ENCODE peak calls at places on chromosome 18, in eight cellular contexts. One of them, this sample, is unnamed.

GRCh38 chr18:6543330-6543908 is 128.7 kb upstream of the L3MBTL4 start:
- DNase-seq in tibial nerve: no peak
- DNase-seq in mucosa of descending colon: no peak
- DNase-seq in cardiac muscle cell: peak
- DNase-seq in GM20000: peak
- DNase-seq in GM12865: peak
- DNase-seq in colonic mucosa: no peak
- DNase-seq in adrenal gland: no peak
- DNase-seq in this sample: no peak

GRCh38 chr18:59554796-59555195 is 142.4 kb downstream of the CCBE1 start:
- DNase-seq in tibial nerve: no peak
- DNase-seq in cardiac muscle cell: no peak
- DNase-seq in adrenal gland: no peak
- DNase-seq in mucosa of descending colon: no peak
- DNase-seq in colonic mucosa: no peak
- DNase-seq in GM12865: no peak
- DNase-seq in GM20000: no peak
- DNase-seq in this sample: no peak

GRCh38 chr18:79754022-79754761 is 43.5 kb upstream of the KCNG2 start:
- DNase-seq in adrenal gland: no peak
- DNase-seq in tibial nerve: no peak
- DNase-seq in mucosa of descending colon: no peak
- DNase-seq in cardiac muscle cell: no peak
- DNase-seq in colonic mucosa: no peak
- DNase-seq in GM20000: no peak
- DNase-seq in GM12865: no peak
- DNase-seq in this sample: no peak

GRCh38 chr18:50558157-50558556 is 1.7 kb upstream of the MAPK4 start:
- DNase-seq in mucosa of descending colon: no peak
- DNase-seq in colonic mucosa: no peak
- DNase-seq in cardiac muscle cell: no peak
- DNase-seq in adrenal gland: no peak
- DNase-seq in tibial nerve: no peak
- DNase-seq in GM20000: no peak
- DNase-seq in GM12865: no peak
- DNase-seq in this sample: no peak

GRCh38 chr18:52764271-52764670 is 424.3 kb downstream of the DCC start:
- DNase-seq in cardiac muscle cell: no peak
- DNase-seq in colonic mucosa: no peak
- DNase-seq in GM12865: no peak
- DNase-seq in mucosa of descending colon: no peak
- DNase-seq in GM20000: no peak
- DNase-seq in adrenal gland: no peak
- DNase-seq in tibial nerve: no peak
- DNase-seq in this sample: no peak

GRCh38 chr18:74957588-74958224 is 251.2 kb downstream of the PTGR3 start:
- DNase-seq in tibial nerve: no peak
- DNase-seq in cardiac muscle cell: no peak
- DNase-seq in colonic mucosa: no peak
- DNase-seq in GM12865: no peak
- DNase-seq in adrenal gland: no peak
- DNase-seq in GM20000: no peak
- DNase-seq in mucosa of descending colon: no peak
- DNase-seq in this sample: no peak

GRCh38 chr18:26386002-26386401 is 159.8 kb downstream of the TAF4B start:
- DNase-seq in colonic mucosa: no peak
- DNase-seq in GM20000: no peak
- DNase-seq in mucosa of descending colon: no peak
- DNase-seq in adrenal gland: no peak
- DNase-seq in cardiac muscle cell: peak
- DNase-seq in GM12865: no peak
- DNase-seq in tibial nerve: no peak
- DNase-seq in this sample: peak

GRCh38 chr18:22391571-22392359 is 25.9 kb downstream of the CTAGE1 start:
- DNase-seq in colonic mucosa: peak
- DNase-seq in GM20000: no peak
- DNase-seq in cardiac muscle cell: no peak
- DNase-seq in adrenal gland: peak
- DNase-seq in GM12865: peak
- DNase-seq in mucosa of descending colon: peak
- DNase-seq in tibial nerve: no peak
- DNase-seq in this sample: peak

GRCh38 chr18:23872701-23873550 is 141.6 kb upstream of the TTC39C start:
- DNase-seq in cardiac muscle cell: no peak
- DNase-seq in mucosa of descending colon: peak
- DNase-seq in colonic mucosa: peak
- DNase-seq in adrenal gland: no peak
- DNase-seq in GM12865: no peak
- DNase-seq in tibial nerve: no peak
- DNase-seq in GM20000: no peak
- DNase-seq in this sample: peak

GRCh38 chr18:26621161-26622026 is 73.0 kb upstream of the KCTD1 start:
- DNase-seq in GM20000: peak
- DNase-seq in GM12865: peak
- DNase-seq in colonic mucosa: peak
- DNase-seq in tibial nerve: no peak
- DNase-seq in adrenal gland: peak
- DNase-seq in cardiac muscle cell: peak
- DNase-seq in mucosa of descending colon: peak
- DNase-seq in this sample: peak

GRCh38 chr18:77062518-77063003 is 70.0 kb downstream of the MBP start:
- DNase-seq in colonic mucosa: no peak
- DNase-seq in cardiac muscle cell: no peak
- DNase-seq in GM20000: peak
- DNase-seq in tibial nerve: no peak
- DNase-seq in GM12865: peak
- DNase-seq in adrenal gland: no peak
- DNase-seq in mucosa of descending colon: no peak
- DNase-seq in this sample: no peak

GRCh38 chr18:79887181-79888000 is 64.1 kb downstream of the SLC66A2 start:
- DNase-seq in mucosa of descending colon: peak
- DNase-seq in colonic mucosa: no peak
- DNase-seq in tibial nerve: no peak
- DNase-seq in GM12865: no peak
- DNase-seq in cardiac muscle cell: no peak
- DNase-seq in GM20000: no peak
- DNase-seq in adrenal gland: no peak
- DNase-seq in this sample: no peak

GRCh38 chr18:71374294-71374693 is 1085.4 kb downstream of the SOCS6 start:
- DNase-seq in adrenal gland: no peak
- DNase-seq in colonic mucosa: no peak
- DNase-seq in GM20000: no peak
- DNase-seq in tibial nerve: no peak
- DNase-seq in cardiac muscle cell: no peak
- DNase-seq in mucosa of descending colon: no peak
- DNase-seq in GM12865: no peak
- DNase-seq in this sample: no peak

GRCh38 chr18:61308795-61309393 is 24.3 kb upstream of the CDH20 start:
- DNase-seq in GM20000: no peak
- DNase-seq in mucosa of descending colon: no peak
- DNase-seq in colonic mucosa: no peak
- DNase-seq in tibial nerve: no peak
- DNase-seq in adrenal gland: no peak
- DNase-seq in cardiac muscle cell: no peak
- DNase-seq in GM12865: no peak
- DNase-seq in this sample: peak

GRCh38 chr18:31100598-31101147 is 1.5 kb downstream of the DSC2 start:
- DNase-seq in mucosa of descending colon: peak
- DNase-seq in GM12865: no peak
- DNase-seq in cardiac muscle cell: peak
- DNase-seq in colonic mucosa: peak
- DNase-seq in adrenal gland: no peak
- DNase-seq in GM20000: no peak
- DNase-seq in tibial nerve: no peak
- DNase-seq in this sample: peak

GRCh38 chr18:77108001-77108692 is 24.4 kb downstream of the MBP start:
- DNase-seq in GM12865: peak
- DNase-seq in tibial nerve: no peak
- DNase-seq in cardiac muscle cell: no peak
- DNase-seq in mucosa of descending colon: no peak
- DNase-seq in colonic mucosa: peak
- DNase-seq in adrenal gland: no peak
- DNase-seq in GM20000: no peak
- DNase-seq in this sample: no peak

DNA sequence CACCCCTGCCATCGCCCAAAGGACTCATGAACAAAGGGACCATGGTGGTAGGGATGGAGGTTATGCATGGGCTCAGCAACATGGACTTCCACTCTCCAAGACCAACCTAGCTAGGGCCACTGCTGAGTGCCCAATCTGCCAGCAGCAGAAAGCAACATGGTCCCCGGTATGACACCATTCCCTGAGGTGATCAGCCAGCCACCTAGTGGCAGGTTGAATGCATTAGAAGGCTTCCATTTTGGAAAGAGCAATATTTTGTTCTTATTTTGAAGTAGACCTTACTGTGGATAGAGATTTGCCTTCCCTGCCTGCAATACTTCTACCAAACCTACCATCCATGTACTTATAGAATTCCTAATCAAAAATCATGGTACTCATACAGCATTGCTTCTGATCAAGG is 99.8 kb downstream of the METTL4 start:
- DNase-seq in GM20000: no peak
- DNase-seq in GM12865: peak
- DNase-seq in adrenal gland: no peak
- DNase-seq in colonic mucosa: no peak
- DNase-seq in mucosa of descending colon: no peak
- DNase-seq in tibial nerve: no peak
- DNase-seq in cardiac muscle cell: no peak
- DNase-seq in this sample: no peak
- TF ChIP-seq CTCF in GM20000: no peak
- TF ChIP-seq CTCF in GM12865: peak
- TF ChIP-seq CTCF in adrenal gland: no peak
- TF ChIP-seq CTCF in colonic mucosa: no peak
- TF ChIP-seq CTCF in mucosa of descending colon: no peak
- TF ChIP-seq CTCF in tibial nerve: no peak
- TF ChIP-seq CTCF in cardiac muscle cell: peak
- TF ChIP-seq CTCF in this sample: no peak

DNA sequence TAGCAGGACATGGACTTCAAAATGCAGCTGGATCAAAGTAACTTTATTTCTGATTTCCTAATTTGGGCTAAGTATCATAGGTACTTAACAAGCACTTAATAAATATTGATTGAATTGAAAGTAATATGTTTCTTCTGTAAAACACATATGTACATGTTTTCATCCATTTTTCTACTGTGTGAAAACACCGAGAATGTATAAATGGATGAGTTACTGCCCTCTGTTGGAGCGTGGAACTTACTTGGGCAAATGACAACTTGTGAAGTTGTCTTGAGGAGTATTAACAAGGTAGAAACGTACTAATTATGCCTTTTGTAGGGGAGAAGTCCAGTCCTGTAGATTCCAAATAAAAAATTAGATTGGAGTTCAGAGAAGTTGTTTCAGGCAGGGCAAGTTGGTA is 87.2 kb downstream of the PHLPP1 start:
- DNase-seq in GM20000: no peak
- DNase-seq in cardiac muscle cell: no peak
- DNase-seq in tibial nerve: no peak
- DNase-seq in GM12865: no peak
- DNase-seq in adrenal gland: no peak
- DNase-seq in mucosa of descending colon: no peak
- DNase-seq in colonic mucosa: no peak
- DNase-seq in this sample: no peak
- TF ChIP-seq CTCF in GM20000: no peak
- TF ChIP-seq CTCF in cardiac muscle cell: peak
- TF ChIP-seq CTCF in tibial nerve: no peak
- TF ChIP-seq CTCF in GM12865: no peak
- TF ChIP-seq CTCF in adrenal gland: no peak
- TF ChIP-seq CTCF in mucosa of descending colon: no peak
- TF ChIP-seq CTCF in colonic mucosa: no peak
- TF ChIP-seq CTCF in this sample: no peak

DNA sequence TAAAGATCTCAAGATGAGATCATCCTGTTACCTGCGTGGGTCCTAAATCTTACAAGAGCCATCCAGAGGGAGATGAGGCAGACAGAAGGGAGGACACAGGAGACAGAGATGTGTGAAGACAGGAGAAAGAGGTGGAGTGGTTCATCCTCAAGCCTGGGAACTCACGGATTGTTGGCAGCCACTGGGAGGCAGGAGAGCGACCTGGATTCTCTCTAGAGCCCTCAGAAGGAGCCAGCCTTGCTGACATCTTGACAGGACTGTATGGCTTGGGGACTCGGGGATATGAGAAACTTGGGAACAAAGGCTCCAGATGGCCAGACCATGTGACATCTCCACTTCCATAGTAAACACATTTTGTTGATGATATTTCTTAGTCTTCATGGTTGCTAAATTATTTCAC is 57.7 kb upstream of the MC2R start:
- DNase-seq in mucosa of descending colon: no peak
- DNase-seq in GM20000: no peak
- DNase-seq in tibial nerve: no peak
- DNase-seq in adrenal gland: no peak
- DNase-seq in colonic mucosa: no peak
- DNase-seq in GM12865: no peak
- DNase-seq in cardiac muscle cell: no peak
- DNase-seq in this sample: no peak
- TF ChIP-seq CTCF in mucosa of descending colon: no peak
- TF ChIP-seq CTCF in GM20000: no peak
- TF ChIP-seq CTCF in tibial nerve: no peak
- TF ChIP-seq CTCF in adrenal gland: no peak
- TF ChIP-seq CTCF in colonic mucosa: no peak
- TF ChIP-seq CTCF in GM12865: no peak
- TF ChIP-seq CTCF in cardiac muscle cell: no peak
- TF ChIP-seq CTCF in this sample: no peak

DNA sequence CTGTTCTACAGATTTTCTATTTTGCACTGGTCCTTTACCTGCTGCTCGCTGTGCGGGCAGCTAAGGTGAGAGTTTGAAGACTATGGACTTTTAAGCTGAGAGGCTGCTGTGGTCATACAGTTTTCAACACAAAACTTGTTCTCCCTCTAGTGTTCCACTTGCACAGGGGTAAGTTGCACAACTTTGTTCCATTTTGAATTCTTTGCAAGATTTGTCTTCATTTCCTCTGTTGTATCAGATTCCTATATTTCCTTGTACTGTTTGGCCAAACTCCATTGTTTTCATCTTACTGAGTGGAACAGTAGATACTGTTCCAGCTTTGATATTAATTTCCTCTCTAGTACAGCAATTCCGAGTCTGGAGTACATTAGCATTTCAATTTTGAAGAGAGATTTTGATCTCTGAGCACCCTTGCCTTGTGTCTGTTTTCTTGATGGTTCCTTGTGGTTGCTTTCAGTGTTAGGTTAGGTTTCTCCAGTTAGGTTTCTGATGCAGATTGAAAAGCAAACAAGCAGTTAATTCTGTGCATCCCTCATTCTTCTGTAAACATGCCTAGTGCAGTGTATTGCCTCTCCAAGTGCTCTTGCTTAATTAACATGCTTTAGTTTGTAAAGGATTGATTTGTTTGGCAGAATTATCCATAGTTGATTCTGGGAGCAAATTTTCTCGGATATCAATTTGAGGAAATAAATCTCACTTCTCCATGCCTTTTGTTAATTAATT is 188.8 kb downstream of the PTPRM start:
- DNase-seq in tibial nerve: no peak
- DNase-seq in GM12865: no peak
- DNase-seq in cardiac muscle cell: no peak
- DNase-seq in adrenal gland: no peak
- DNase-seq in colonic mucosa: no peak
- DNase-seq in GM20000: no peak
- DNase-seq in mucosa of descending colon: no peak
- DNase-seq in this sample: no peak
- TF ChIP-seq CTCF in tibial nerve: no peak
- TF ChIP-seq CTCF in GM12865: no peak
- TF ChIP-seq CTCF in cardiac muscle cell: peak
- TF ChIP-seq CTCF in adrenal gland: no peak
- TF ChIP-seq CTCF in colonic mucosa: no peak
- TF ChIP-seq CTCF in GM20000: no peak
- TF ChIP-seq CTCF in mucosa of descending colon: no peak
- TF ChIP-seq CTCF in this sample: no peak

GRCh38 chr18:10142496-10143160 is 228.8 kb downstream of the VAPA start:
- DNase-seq in cardiac muscle cell: no peak
- DNase-seq in colonic mucosa: no peak
- DNase-seq in adrenal gland: no peak
- DNase-seq in tibial nerve: no peak
- DNase-seq in mucosa of descending colon: no peak
- DNase-seq in GM20000: no peak
- DNase-seq in GM12865: no peak
- DNase-seq in this sample: peak
- TF ChIP-seq CTCF in cardiac muscle cell: no peak
- TF ChIP-seq CTCF in colonic mucosa: no peak
- TF ChIP-seq CTCF in adrenal gland: no peak
- TF ChIP-seq CTCF in tibial nerve: no peak
- TF ChIP-seq CTCF in mucosa of descending colon: no peak
- TF ChIP-seq CTCF in GM20000: no peak
- TF ChIP-seq CTCF in GM12865: no peak
- TF ChIP-seq CTCF in this sample: no peak